ENCODE peak calls at places on chromosomes 3 and 15, in four cellular contexts. J is breast epithelium, T is GM12878, D is A549. S is an unnamed sample.

GRCh38 chr3:55487376-55488241 is 503 bp upstream of the WNT5A start:
- DNase-seq in D (peak; percentile 52), J (no peak), T (no peak), S (no peak)

GRCh38 chr3:120416868-120417267 is 33.9 kb downstream of the FSTL1 start:
- DNase-seq in J (no peak), T (no peak), D (no peak), S (no peak)

GRCh38 chr3:52809821-52810377 is 15.3 kb downstream of the ITIH3 start:
- DNase-seq in J (no peak), D (no peak), T (no peak), S (no peak)

GRCh38 chr3:14431928-14432834 is 29.8 kb downstream of the SLC6A6 start:
- DNase-seq in D (peak; percentile 69), T (peak; percentile 90), J (peak; percentile 83), S (peak; percentile 93)

GRCh38 chr15:47586653-47587224 is 130.6 kb upstream of the SEMA6D start:
- DNase-seq in D (no peak), J (no peak), T (no peak), S (no peak)

GRCh38 chr15:74274485-74275038 is 38.4 kb downstream of the CCDC33 start:
- DNase-seq in T (no peak), D (no peak), J (no peak), S (no peak)

GRCh38 chr15:82934100-82934880 is 18.2 kb downstream of the HOMER2 start:
- DNase-seq in J (no peak), T (no peak), D (no peak), S (no peak)

GRCh38 chr15:99475754-99476412 is 89.9 kb upstream of the MEF2A start:
- DNase-seq in T (no peak), D (no peak), J (no peak), S (no peak)

GRCh38 chr3:82157952-82158351 is 396.5 kb upstream of the GBE1 start:
- DNase-seq in J (no peak), T (no peak), D (peak; percentile 7), S (no peak)

GRCh38 chr15:66670698-66671580 is 31.1 kb upstream of the SMAD6 start:
- DNase-seq in D (peak; percentile 53), J (peak; percentile 87), T (no peak), S (no peak)

GRCh38 chr3:57163751-57164150 is 1.4 kb downstream of the IL17RD start:
- DNase-seq in D (no peak), J (no peak), T (no peak), S (no peak)

GRCh38 chr3:88180398-88180999 is 30.7 kb downstream of the C3orf38 start:
- DNase-seq in D (peak; percentile 66), J (no peak), T (peak; percentile 27), S (peak; percentile 23)

GRCh38 chr3:114447545-114447944 is 153.7 kb downstream of the TIGIT start:
- DNase-seq in D (no peak), J (no peak), T (no peak), S (no peak)

GRCh38 chr3:114221165-114221880 is 16.1 kb downstream of the ZNF80 start:
- DNase-seq in D (no peak), T (no peak), J (no peak), S (peak; percentile 59)

GRCh38 chr3:101779047-101779807 is at the start of gene NXPE3:
- DNase-seq in J (peak; percentile 85), D (peak; percentile 90), T (peak; percentile 51), S (peak; percentile 92)

GRCh38 chr3:18443670-18444596 is 18.8 kb upstream of the SATB1 start:
- DNase-seq in D (no peak), T (no peak), J (peak; percentile 50), S (no peak)

GRCh38 chr15:43514241-43515057 is 3.0 kb upstream of the MAP1A start:
- DNase-seq in T (no peak), J (no peak), D (no peak), S (peak; percentile 34)

GRCh38 chr15:60652870-60653269 is 173.9 kb upstream of the ICE2 start:
- DNase-seq in T (no peak), D (no peak), J (no peak), S (no peak)

GRCh38 chr3:47989981-47990440 is 26.2 kb downstream of the MAP4 start:
- DNase-seq in T (peak; percentile 37), D (peak; percentile 84), J (peak; percentile 74), S (peak; percentile 75)

GRCh38 chr3:130997291-130997690 is 29.3 kb downstream of the ASTE1 start:
- DNase-seq in J (no peak), T (no peak), D (no peak), S (no peak)

GRCh38 chr15:62972814-62973213 is 69.7 kb upstream of the TPM1 start:
- DNase-seq in D (peak; percentile 73), J (no peak), T (no peak), S (no peak)

GRCh38 chr15:33107950-33108349 is 86.6 kb downstream of the FMN1 start:
- DNase-seq in J (no peak), D (no peak), T (no peak), S (no peak)

GRCh38 chr3:23760871-23761373 is 44.8 kb upstream of the UBE2E1 start:
- DNase-seq in D (no peak), J (no peak), T (peak; percentile 63), S (no peak)

GRCh38 chr3:78880588-78881461 is 887.0 kb downstream of the ROBO1 start:
- DNase-seq in T (no peak), J (no peak), D (no peak), S (no peak)

GRCh38 chr3:15015456-15015855 is 49.7 kb downstream of the MRPS25 start:
- DNase-seq in T (no peak), D (no peak), J (no peak), S (no peak)

GRCh38 chr15:59174161-59174845 is 32.3 kb upstream of the LDHAL6B start:
- DNase-seq in D (no peak), J (no peak), T (no peak), S (no peak)
- H3K27ac ChIP-seq in D (peak overlapping the region; percentile 63), J (peak overlapping the region; percentile 60), T (no peak overlapping the region), S (no peak overlapping the region)

DNA sequence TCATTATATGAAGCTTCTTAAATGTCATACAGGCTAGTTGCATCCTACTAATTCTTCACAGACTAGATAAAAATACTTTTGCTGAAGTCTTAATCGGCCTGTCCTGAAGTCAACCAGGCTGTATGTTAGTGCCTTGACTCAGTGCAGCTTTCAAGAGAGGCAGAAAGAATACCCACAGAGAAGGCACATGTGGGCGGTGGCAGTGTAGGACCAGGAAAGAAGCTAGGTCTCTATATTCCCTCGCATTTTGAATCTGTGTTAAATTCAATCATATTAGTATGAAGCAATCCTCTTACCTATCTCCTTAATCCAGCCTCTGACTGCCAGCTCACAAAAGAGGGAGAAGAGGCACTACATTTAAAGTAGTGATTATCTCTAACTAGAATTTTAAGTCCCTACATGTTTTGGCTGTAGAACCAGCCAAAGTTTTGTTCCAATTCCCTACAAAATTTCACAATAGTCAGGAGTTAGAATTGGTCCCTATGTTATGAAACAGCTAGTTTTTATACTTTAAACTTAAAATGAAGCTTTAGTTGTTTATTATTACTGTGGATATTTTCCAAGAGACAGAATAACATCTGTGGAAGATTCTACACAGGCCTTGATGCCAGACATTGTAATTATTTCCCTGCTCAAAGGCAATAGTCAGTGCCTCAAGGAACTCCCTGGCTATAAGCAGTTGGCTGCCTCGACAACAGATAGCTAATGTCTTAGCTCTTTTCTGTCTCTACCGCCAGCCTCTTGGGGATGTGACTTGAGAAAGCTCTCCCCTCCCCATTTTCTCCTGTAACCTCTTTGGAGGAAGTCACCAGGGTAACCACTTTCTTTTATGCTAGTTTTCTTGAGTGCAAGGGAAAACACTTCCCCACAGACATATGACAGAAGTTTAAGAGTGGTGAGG is 31.9 kb downstream of the CRTC3 start:
- DNase-seq in J (no peak), T (no peak), D (no peak), S (peak; percentile 60)
- H3K4me1 ChIP-seq in J (peaks cover 18% of the 10 kb centered on the region), T (peaks cover 58% of the 10 kb centered on the region), D (peaks cover 48% of the 10 kb centered on the region), S (peaks cover 83% of the 10 kb centered on the region)

GRCh38 chr3:126337980-126338651 is 19.1 kb downstream of the KLF15 start:
- DNase-seq in T (no peak), J (peak; percentile 39), D (no peak), S (no peak)
- H3K4me3 ChIP-seq in T (no peak overlapping the region), J (no peak overlapping the region), D (no peak overlapping the region), S (no peak overlapping the region)

GRCh38 chr3:30664449-30664848 is 58.0 kb downstream of the TGFBR2 start:
- DNase-seq in D (no peak), T (no peak), J (no peak), S (peak; percentile 45)

GRCh38 chr3:30665539-30665938 is 59.1 kb downstream of the TGFBR2 start:
- DNase-seq in D (no peak), T (no peak), J (no peak), S (no peak)

GRCh38 chr3:30663533-30664241 is 57.3 kb downstream of the TGFBR2 start:
- DNase-seq in T (no peak), J (no peak), D (no peak), S (no peak)

GRCh38 chr3:30666564-30667249 is 60.3 kb downstream of the TGFBR2 start:
- DNase-seq in D (no peak), T (no peak), J (no peak), S (no peak)

DNA sequence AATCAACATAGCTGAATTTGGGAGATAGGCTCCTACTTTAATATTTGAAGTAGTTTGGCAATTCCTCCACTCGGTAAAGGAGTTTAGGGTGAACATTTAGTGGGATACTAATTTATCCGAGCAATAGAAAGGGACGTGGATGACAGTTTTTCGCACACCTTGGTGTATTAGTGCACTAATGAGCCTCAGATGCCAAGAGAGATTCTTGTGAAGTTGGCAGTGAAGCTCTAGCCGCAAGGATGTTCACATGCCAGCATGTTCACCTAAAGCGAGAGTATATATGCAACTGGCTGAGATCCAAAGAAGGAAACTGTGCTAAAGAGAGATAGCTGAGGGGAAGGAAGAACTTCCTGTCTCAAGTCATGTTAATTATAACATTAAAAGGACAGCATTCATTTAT is 58.5 kb downstream of the TGFBR2 start:
- DNase-seq in T (no peak), D (no peak), J (no peak), S (peak; percentile 72)
- H3K27ac ChIP-seq in T (no peak overlapping the region), D (no peak overlapping the region), J (no peak overlapping the region), S (peak overlapping the region; percentile 46)

DNA sequence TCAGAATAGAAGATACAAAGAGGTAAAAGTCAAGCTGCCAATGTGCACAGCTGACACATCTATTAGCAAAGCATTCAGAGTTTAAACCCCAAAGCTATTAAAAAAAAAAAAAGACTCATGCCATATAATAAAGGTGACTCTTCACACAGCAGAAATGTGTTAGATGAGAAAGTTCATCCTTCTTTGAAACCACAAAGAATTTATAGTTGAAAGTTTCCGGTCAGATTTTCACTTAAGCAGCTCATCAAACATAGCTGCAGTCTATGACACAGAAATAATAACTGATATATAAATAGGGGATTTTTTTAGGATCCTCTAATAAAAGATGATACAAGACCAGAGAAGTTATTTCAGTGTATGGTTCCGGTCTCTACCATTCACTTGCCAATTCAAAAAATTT is 76.6 kb downstream of the WWTR1 start:
- DNase-seq in T (no peak), D (no peak), J (no peak), S (no peak)
- H3K4me1 ChIP-seq in T (peaks cover 73% of the 10 kb centered on the region), D (peaks cover 99% of the 10 kb centered on the region), J (peaks cover 35% of the 10 kb centered on the region), S (peaks cover 11% of the 10 kb centered on the region)

GRCh38 chr3:148697311-148698189 is at the start of gene AGTR1:
- DNase-seq in T (no peak), D (peak; percentile 38), J (peak; percentile 56), S (no peak)
- H3K4me3 ChIP-seq in T (no peak within 1 kb of the TSS), D (peak within 1 kb of the TSS; percentile 66), J (peak within 1 kb of the TSS; percentile 84), S (no peak within 1 kb of the TSS)